ENCODE peak calls at places on chromosomes 4 and X, in four cellular contexts. V is K562, Z is SK-N-SH, N is GM12878. K is an unnamed sample.
A peak's percentile ranks its signal among the peaks of the same experiment; 100 is the strongest.

GRCh38 chr4:25533237-25533636 is 122.4 kb upstream of the SLC34A2 start:
- DNase-seq in Z (no peak), V (no peak), N (no peak), K (no peak)

GRCh38 chr4:65391382-65391781 is 278.9 kb downstream of the EPHA5 start:
- DNase-seq in Z (no peak), V (no peak), N (no peak), K (no peak)

GRCh38 chrX:100264200-100264599 is 145.9 kb downstream of the PCDH19 start:
- DNase-seq in N (peak; percentile 45), V (no peak), Z (no peak), K (no peak)

GRCh38 chrX:78452356-78452755 is 124.9 kb upstream of the CYSLTR1 start:
- DNase-seq in Z (no peak), V (no peak), N (no peak), K (no peak)

GRCh38 chr4:8517946-8518345 is 62.2 kb upstream of the GPR78 start:
- DNase-seq in V (no peak), N (no peak), Z (no peak), K (no peak)

GRCh38 chr4:76001760-76002159 is 5.5 kb downstream of the CXCL9 start:
- DNase-seq in V (no peak), N (no peak), Z (no peak), K (no peak)

GRCh38 chr4:21801661-21802355 is 146.8 kb downstream of the KCNIP4 start:
- DNase-seq in V (no peak), Z (no peak), N (no peak), K (no peak)

GRCh38 chr4:144202091-144202490 is 61.6 kb upstream of the GYPA start:
- DNase-seq in N (no peak), Z (no peak), V (no peak), K (no peak)

GRCh38 chr4:68654946-68655721 is 15.3 kb downstream of the UGT2B15 start:
- DNase-seq in N (no peak), V (no peak), Z (no peak), K (no peak)

GRCh38 chr4:55819634-55820033 is at the start of gene EXOC1L:
- DNase-seq in N (no peak), Z (peak; percentile 75), V (peak; percentile 14), K (peak; percentile 7)

GRCh38 chr4:189206953-189207352 is 733.7 kb upstream of the FRG1 start:
- DNase-seq in V (no peak), N (no peak), Z (peak; percentile 51), K (no peak)

GRCh38 chrX:1581132-1581531 is 10.3 kb upstream of the AKAP17A start:
- DNase-seq in Z (peak; percentile 61), V (peak; percentile 69), N (no peak), K (peak; percentile 52)

GRCh38 chr4:165709526-165709925 is 163.5 kb upstream of the TLL1 start:
- DNase-seq in Z (no peak), N (no peak), V (no peak), K (no peak)

DNA sequence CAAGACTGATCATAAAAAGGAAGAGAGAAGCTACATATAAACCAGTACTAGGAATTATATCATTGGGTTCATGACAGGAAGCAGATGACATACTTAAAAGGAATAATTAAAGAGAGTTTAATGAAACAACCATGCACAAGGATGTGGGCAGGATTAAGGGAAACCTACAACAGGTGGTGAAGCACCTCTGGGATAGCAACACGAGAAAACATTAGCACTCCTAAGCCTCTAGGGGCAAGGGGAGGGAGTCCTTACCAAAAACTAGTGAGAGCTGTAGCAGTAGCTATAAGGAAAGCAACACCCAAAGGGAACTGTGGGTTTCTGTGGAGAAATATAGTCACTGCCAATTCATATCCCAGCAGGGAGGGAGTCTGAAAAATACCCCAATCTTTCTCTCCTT is 7.2 kb upstream of the THOC2 start:
- DNase-seq in Z (no peak), N (no peak), V (no peak), K (no peak)
- TF ChIP-seq NFIC in Z (no peak), N (no peak), V (no peak), K (no peak)

GRCh38 chrX:10598540-10598939 is 21.8 kb downstream of the MID1 start:
- DNase-seq in N (no peak), V (no peak), Z (no peak), K (no peak)
- TF ChIP-seq NFIC in N (no peak), V (no peak), Z (no peak), K (no peak)

DNA sequence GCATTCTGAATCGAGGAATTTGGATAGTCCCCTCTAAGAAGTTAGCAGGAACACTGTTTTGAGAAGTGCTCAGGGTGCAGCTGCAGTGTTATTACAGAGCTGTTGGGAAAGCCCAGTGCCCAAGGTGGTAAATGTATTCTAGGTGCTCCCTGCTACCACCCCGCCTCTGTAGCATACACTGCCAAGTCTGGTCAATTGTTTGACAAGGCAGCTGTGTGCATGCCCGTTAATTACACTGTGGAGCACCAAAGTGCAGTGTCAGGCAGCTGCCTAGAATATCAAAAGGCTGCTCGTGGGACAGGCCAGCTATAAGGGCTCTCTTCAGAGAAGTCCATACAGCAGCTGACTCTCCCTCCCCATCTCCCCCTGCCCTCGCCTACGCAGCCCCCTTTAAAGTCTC is 99.9 kb upstream of the KLHL13 start:
- DNase-seq in V (no peak), Z (no peak), N (no peak), K (no peak)
- TF ChIP-seq NFIC in V (no peak), Z (no peak), N (no peak), K (no peak)

GRCh38 chr4:80036306-80036705 is 36.7 kb downstream of the ANTXR2 start:
- DNase-seq in Z (no peak), V (no peak), N (no peak), K (no peak)

GRCh38 chr4:80033581-80033980 is 39.4 kb downstream of the ANTXR2 start:
- DNase-seq in N (no peak), V (peak; percentile 22), Z (no peak), K (no peak)

GRCh38 chr4:80036949-80037348 is 36.1 kb downstream of the ANTXR2 start:
- DNase-seq in Z (no peak), V (no peak), N (no peak), K (no peak)

GRCh38 chr4:80037864-80038263 is 35.2 kb downstream of the ANTXR2 start:
- DNase-seq in N (no peak), V (no peak), Z (no peak), K (no peak)

GRCh38 chr4:80035336-80035735 is 37.7 kb downstream of the ANTXR2 start:
- DNase-seq in N (no peak), V (no peak), Z (no peak), K (peak; percentile 7)
- TF ChIP-seq NFIC in N (no peak), V (no peak), Z (no peak), K (no peak)

DNA sequence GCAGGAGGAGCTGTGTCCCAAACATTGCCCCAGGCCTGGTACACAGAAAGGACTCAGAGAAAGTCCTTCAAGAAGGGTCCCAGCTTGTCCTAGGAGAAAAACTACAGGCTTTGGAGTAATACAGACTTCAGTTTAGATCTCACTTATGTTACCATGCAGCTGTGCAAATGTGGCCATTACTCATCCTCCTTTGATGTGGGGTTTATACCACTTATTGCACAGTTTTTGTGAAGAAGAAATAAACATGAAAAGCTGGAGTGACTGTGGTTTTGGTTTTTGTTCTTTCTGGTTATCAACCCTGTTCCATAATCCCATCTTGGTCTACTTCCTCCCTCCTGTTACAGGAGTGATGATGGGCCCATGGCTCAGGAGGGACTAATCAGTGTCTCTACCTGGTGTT is 8.1 kb upstream of the CYTL1 start:
- DNase-seq in N (no peak), Z (no peak), V (no peak), K (no peak)
- TF ChIP-seq NFIC in N (no peak), Z (no peak), V (no peak), K (no peak)

GRCh38 chr4:46850026-46850425 is 59.0 kb downstream of the COX7B2 start:
- DNase-seq in Z (no peak), V (no peak), N (no peak), K (no peak)
- TF ChIP-seq NFIC in Z (no peak), V (no peak), N (no peak), K (no peak)

GRCh38 chr4:80077639-80078038 is 4.6 kb upstream of the ANTXR2 start:
- DNase-seq in V (no peak), Z (no peak), N (no peak), K (no peak)
- TF ChIP-seq NFIC in V (no peak), Z (no peak), N (no peak), K (no peak)

K was measured in HepG2.